ENCODE peak calls at places on chromosomes 2 and 18, in seven cellular contexts. X, C, O, V, D, J and Z are unnamed samples.

GRCh38 chr2:68438455-68439303 is 28.4 kb downstream of the FBXO48 start:
- DNase-seq in C (no peak), X (no peak), O (no peak), J (no peak), D (no peak), V (no peak), Z (no peak)

GRCh38 chr2:91442246-91442905 is 2750.9 kb downstream of the RPIA start:
- DNase-seq in C (no peak), O (peak; percentile 35), X (no peak), D (no peak), J (no peak), V (no peak), Z (peak; percentile 20)

GRCh38 chr2:223688094-223688835 is 86.1 kb upstream of the SCG2 start:
- DNase-seq in X (peak; percentile 39), O (no peak), D (peak; percentile 3), C (no peak), V (no peak), J (peak; percentile 93), Z (no peak)

GRCh38 chr18:36850527-36851201 is 21.7 kb downstream of the KIAA1328 start:
- DNase-seq in D (no peak), X (peak; percentile 91), O (peak; percentile 91), J (no peak), V (peak; percentile 96), C (no peak), Z (no peak)

GRCh38 chr2:230494980-230495379 is 79.0 kb downstream of the SP100 start:
- DNase-seq in X (no peak), O (no peak), D (no peak), V (no peak), J (no peak), C (no peak), Z (no peak)

GRCh38 chr18:332721-333513 is 65.1 kb upstream of the THOC1 start:
- DNase-seq in O (no peak), J (no peak), V (no peak), C (no peak), D (no peak), X (no peak), Z (no peak)

GRCh38 chr2:45014016-45014702 is 4.9 kb upstream of the SIX2 start:
- DNase-seq in V (no peak), J (peak; percentile 79), D (no peak), C (no peak), X (no peak), O (peak; percentile 27), Z (peak; percentile 83)

GRCh38 chr2:192122946-192123345 is 71.8 kb downstream of the TMEFF2 start:
- DNase-seq in C (no peak), D (no peak), V (no peak), X (no peak), O (no peak), J (no peak), Z (no peak)

GRCh38 chr2:151904807-151905206 is 76.6 kb upstream of the ARL5A start:
- DNase-seq in V (no peak), J (no peak), X (no peak), O (no peak), C (no peak), D (no peak), Z (no peak)

GRCh38 chr2:190791347-190791982 is 89.2 kb upstream of the GLS start:
- DNase-seq in O (no peak), J (peak; percentile 59), X (peak; percentile 84), C (no peak), D (no peak), V (peak; percentile 59), Z (no peak)

GRCh38 chr2:180033993-180034894 is 27.1 kb upstream of the CWC22 start:
- DNase-seq in X (no peak), O (no peak), J (peak; percentile 70), D (peak; percentile 9), C (no peak), V (peak; percentile 58), Z (peak; percentile 58)

GRCh38 chr18:673769-674168 is 16.3 kb downstream of the TYMS start:
- DNase-seq in C (no peak), O (no peak), V (no peak), J (no peak), X (no peak), D (no peak), Z (no peak)

GRCh38 chr18:22836932-22837331 is 96.2 kb upstream of the RBBP8 start:
- DNase-seq in X (no peak), J (no peak), D (no peak), V (no peak), C (no peak), O (peak; percentile 63), Z (no peak)

GRCh38 chr18:58222439-58223125 is 178.6 kb downstream of the NEDD4L start:
- DNase-seq in O (no peak), D (no peak), X (no peak), V (peak; percentile 33), J (no peak), C (no peak), Z (no peak)

GRCh38 chr18:58218111-58218510 is 174.1 kb downstream of the NEDD4L start:
- DNase-seq in V (peak; percentile 30), C (no peak), O (no peak), D (no peak), X (no peak), J (no peak), Z (no peak)

GRCh38 chr18:58224425-58224750 is 180.4 kb downstream of the NEDD4L start:
- DNase-seq in V (no peak), C (no peak), D (no peak), X (no peak), O (no peak), J (no peak), Z (no peak)

GRCh38 chr18:58223717-58224424 is 179.8 kb downstream of the NEDD4L start:
- DNase-seq in D (no peak), C (no peak), J (peak; percentile 51), O (peak; percentile 94), X (peak; percentile 96), V (peak; percentile 96), Z (no peak)

GRCh38 chr18:58221060-58221725 is 177.2 kb downstream of the NEDD4L start:
- DNase-seq in J (peak; percentile 98), V (peak; percentile 53), O (peak; percentile 94), X (peak; percentile 66), D (no peak), C (peak; percentile 39), Z (peak; percentile 79)
- H3K27ac ChIP-seq in J (no peak overlapping the region), V (no peak overlapping the region), O (peak overlapping the region; percentile 60), X (peak overlapping the region; percentile 63), D (no peak overlapping the region), C (no peak overlapping the region), Z (no peak overlapping the region)

GRCh38 chr2:240786871-240787311 is 33.1 kb downstream of the KIF1A start:
- DNase-seq in C (no peak), D (no peak), J (no peak), O (no peak), X (no peak), V (no peak), Z (no peak)
- H3K23ac ChIP-seq in C (no peak overlapping the region), D (peak overlapping the region; percentile 43), J (no peak overlapping the region), O (no peak overlapping the region), X (no peak overlapping the region), V (no peak overlapping the region), Z (no peak overlapping the region)

GRCh38 chr18:48399303-48400075 is 9.7 kb downstream of the ZBTB7C start:
- DNase-seq in C (no peak), V (no peak), J (no peak), O (no peak), X (no peak), D (no peak), Z (no peak)

GRCh38 chr18:48396561-48396960 is 12.6 kb downstream of the ZBTB7C start:
- DNase-seq in D (no peak), X (no peak), V (no peak), O (no peak), C (no peak), J (no peak), Z (no peak)

GRCh38 chr18:48395646-48396045 is 13.5 kb downstream of the ZBTB7C start:
- DNase-seq in X (no peak), D (no peak), V (no peak), C (no peak), O (no peak), J (no peak), Z (no peak)

GRCh38 chr18:48393776-48394175 is 15.4 kb downstream of the ZBTB7C start:
- DNase-seq in C (no peak), O (no peak), X (no peak), D (no peak), V (no peak), J (no peak), Z (no peak)

DNA sequence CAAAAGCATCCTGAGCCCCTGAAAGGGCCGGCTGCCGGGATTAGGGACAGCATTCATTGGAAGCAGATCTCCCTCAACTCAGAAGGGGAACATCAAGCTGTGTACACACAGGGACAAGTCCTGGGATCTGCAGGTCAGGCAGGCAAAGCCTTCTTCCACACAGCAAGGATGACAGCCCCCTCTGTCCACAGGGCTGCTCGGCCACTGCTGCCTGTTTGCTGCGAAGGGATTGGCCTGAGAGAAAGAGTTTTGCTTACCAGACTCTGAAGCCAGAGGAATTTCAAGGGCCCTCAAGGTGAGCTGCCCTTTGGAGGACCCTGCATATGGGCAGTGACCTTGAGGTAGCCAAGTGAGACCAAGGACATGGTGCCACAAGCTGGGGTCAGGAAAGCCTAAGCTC is 11.1 kb downstream of the ZBTB7C start:
- DNase-seq in J (no peak), C (no peak), X (no peak), D (no peak), V (no peak), O (no peak), Z (no peak)
- H3K27me3 ChIP-seq in J (no peaks in the 10 kb centered on the region), C (no peaks in the 10 kb centered on the region), X (peaks cover 85% of the 10 kb centered on the region), D (peaks cover 17% of the 10 kb centered on the region), V (peaks cover 42% of the 10 kb centered on the region), O (no peaks in the 10 kb centered on the region), Z (no peaks in the 10 kb centered on the region)

DNA sequence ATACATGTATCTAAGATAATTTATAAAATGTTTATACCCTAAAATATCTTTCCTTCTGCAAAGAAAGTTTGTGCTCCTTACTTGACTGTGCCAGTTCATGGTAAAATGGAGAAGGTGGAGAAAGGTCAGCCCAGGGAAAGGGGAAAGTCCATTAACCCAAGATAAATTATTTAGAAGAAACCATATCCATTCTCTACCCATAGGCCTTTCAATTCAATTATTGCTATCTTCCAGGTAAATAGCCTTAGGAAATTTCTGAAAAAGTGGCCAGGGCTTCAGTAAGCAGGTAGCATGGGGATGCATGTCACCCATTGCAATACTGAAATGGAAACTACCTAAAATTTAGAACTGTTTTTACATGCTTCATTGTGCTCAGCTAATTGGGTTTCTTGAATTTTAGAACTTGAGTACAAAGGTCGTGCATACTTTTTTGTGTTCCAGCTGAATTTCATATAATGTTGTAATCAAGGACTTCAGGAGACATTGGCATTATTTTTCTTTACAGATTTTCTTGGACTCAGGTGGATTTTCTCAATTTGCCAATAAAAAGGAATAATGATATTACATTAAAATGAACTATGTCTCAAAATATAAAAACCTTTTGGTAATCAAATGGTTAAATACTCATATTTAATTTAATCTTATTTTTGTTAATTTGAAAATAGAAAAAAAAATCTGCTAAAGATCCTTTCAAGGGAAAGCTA is 124.9 kb downstream of the CSRNP3 start:
- DNase-seq in D (no peak), J (no peak), V (no peak), X (no peak), C (no peak), O (no peak), Z (no peak)
- H3K27ac ChIP-seq in D (no peak overlapping the region), J (no peak overlapping the region), V (no peak overlapping the region), X (no peak overlapping the region), C (no peak overlapping the region), O (no peak overlapping the region), Z (no peak overlapping the region)

DNA sequence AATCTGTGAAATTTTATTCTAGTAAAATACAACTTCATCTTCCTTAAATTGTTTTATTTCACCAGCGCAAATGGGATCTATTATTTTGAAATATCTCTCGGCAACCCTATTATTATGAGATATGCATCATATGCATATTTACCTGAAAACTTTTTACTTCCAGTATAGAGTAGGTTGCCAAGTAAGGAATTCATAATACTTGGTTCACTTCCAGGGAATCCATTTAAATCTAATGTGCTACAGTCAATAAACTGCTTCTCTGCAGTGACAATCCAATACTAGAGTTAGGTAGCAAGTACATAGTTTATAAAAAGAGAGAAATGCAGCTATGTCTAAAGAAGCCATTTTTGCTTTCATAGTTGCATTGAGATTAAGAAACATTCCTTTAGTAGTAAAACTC is 88.8 kb upstream of the FAM117B start:
- DNase-seq in X (no peak), J (no peak), D (no peak), C (no peak), V (no peak), O (peak; percentile 42), Z (no peak)
- H3K23ac ChIP-seq in X (no peak overlapping the region), J (no peak overlapping the region), D (no peak overlapping the region), C (no peak overlapping the region), V (no peak overlapping the region), O (no peak overlapping the region), Z (no peak overlapping the region)